ENCODE peak calls at places on chromosome 1, in ten cellular contexts. U is T-helper 1 cell; S is HEK293T; G is heart right ventricle; B is activated CD8-positive, alpha-beta memory T cell treated with anti-CD3 and anti-CD28 coated beads for 4 hours; W is amniotic epithelial cell; P is lung; I is fibroblast of gingiva; J is heart left ventricle; H is midbrain. D is an unnamed sample.

GRCh38 chr1:34846265-34846664 is 13.3 kb downstream of the SMIM12 start:
- DNase-seq in U (no peak), S (no peak), G (no peak), B (no peak), W (no peak), P (no peak), I (no peak), J (no peak), H (no peak), D (no peak)

GRCh38 chr1:85495556-85495955 is 30.6 kb upstream of the DDAH1 start:
- DNase-seq in U (no peak), S (no peak), G (no peak), B (no peak), W (peak; percentile 41), P (peak; percentile 63), I (no peak), J (no peak), H (no peak), D (peak; percentile 86)

GRCh38 chr1:3274972-3275371 is 179.5 kb upstream of the ARHGEF16 start:
- DNase-seq in U (no peak), S (no peak), G (no peak), B (no peak), W (no peak), P (no peak), I (no peak), J (no peak), H (no peak), D (peak; percentile 15)

GRCh38 chr1:100972185-100972584 is 53.4 kb downstream of the DPH5 start:
- DNase-seq in U (no peak), S (no peak), G (no peak), B (no peak), W (no peak), P (no peak), I (no peak), J (no peak), H (no peak), D (no peak)

GRCh38 chr1:232974971-232975370 is 24.6 kb downstream of the NTPCR start:
- DNase-seq in U (no peak), S (no peak), G (no peak), B (no peak), W (peak; percentile 88), P (no peak), I (peak; percentile 36), J (no peak), H (no peak), D (no peak)

GRCh38 chr1:159869607-159870006 is 7.2 kb upstream of the VSIG8 start:
- DNase-seq in U (no peak), S (no peak), G (no peak), B (no peak), W (no peak), P (no peak), I (no peak), J (no peak), H (no peak), D (no peak)

GRCh38 chr1:234926574-234927311 is 201.9 kb downstream of the TOMM20 start:
- DNase-seq in U (no peak), S (no peak), G (no peak), B (no peak), W (no peak), P (no peak), I (no peak), J (no peak), H (peak; percentile 9), D (no peak)

GRCh38 chr1:161732319-161732718 is 11.0 kb downstream of the FCRLB start:
- DNase-seq in U (no peak), S (no peak), G (no peak), B (no peak), W (no peak), P (no peak), I (no peak), J (no peak), H (no peak), D (no peak)

GRCh38 chr1:10288059-10288615 is 77.8 kb downstream of the KIF1B start:
- DNase-seq in U (no peak), S (no peak), G (no peak), B (no peak), W (no peak), P (no peak), I (no peak), J (no peak), H (no peak), D (no peak)

GRCh38 chr1:89952021-89952995 is 42.6 kb upstream of the ZNF326 start:
- DNase-seq in U (no peak), S (no peak), G (no peak), B (no peak), W (peak; percentile 63), P (no peak), I (peak; percentile 64), J (no peak), H (no peak), D (no peak)

GRCh38 chr1:56472860-56473259 is 106.5 kb downstream of the PLPP3 start:
- DNase-seq in U (no peak), S (no peak), G (no peak), B (no peak), W (no peak), P (no peak), I (no peak), J (no peak), H (peak; percentile 10), D (no peak)

GRCh38 chr1:162056043-162056442 is 13.4 kb upstream of the NOS1AP start:
- DNase-seq in U (no peak), S (peak; percentile 86), G (peak; percentile 62), B (no peak), W (peak; percentile 61), P (peak; percentile 65), I (peak; percentile 50), J (peak; percentile 61), H (peak; percentile 80), D (peak; percentile 66)

GRCh38 chr1:63705058-63705457 is 68.8 kb upstream of the ROR1 start:
- DNase-seq in U (no peak), S (no peak), G (no peak), B (no peak), W (no peak), P (no peak), I (no peak), J (no peak), H (no peak), D (no peak)

GRCh38 chr1:30572192-30572591 is 151.2 kb downstream of the MATN1 start:
- DNase-seq in U (no peak), S (no peak), G (no peak), B (no peak), W (no peak), P (no peak), I (no peak), J (no peak), H (no peak), D (no peak)

GRCh38 chr1:172499636-172500141 is 33.3 kb upstream of the SUCO start:
- DNase-seq in U (no peak), S (no peak), G (peak; percentile 6), B (no peak), W (peak; percentile 26), P (peak; percentile 49), I (no peak), J (no peak), H (no peak), D (peak; percentile 20)

GRCh38 chr1:53641481-53642214 is 97.3 kb downstream of the GLIS1 start:
- DNase-seq in U (no peak), S (no peak), G (no peak), B (no peak), W (no peak), P (no peak), I (no peak), J (no peak), H (no peak), D (no peak)

GRCh38 chr1:41355761-41356160 is 5.5 kb upstream of the FOXO6 start:
- DNase-seq in U (no peak), S (no peak), G (no peak), B (no peak), W (no peak), P (no peak), I (no peak), J (peak; percentile 6), H (no peak), D (no peak)

GRCh38 chr1:94709891-94710581 is 110.1 kb upstream of the SLC44A3 start:
- DNase-seq in U (no peak), S (no peak), G (no peak), B (no peak), W (no peak), P (no peak), I (peak; percentile 51), J (no peak), H (no peak), D (no peak)

GRCh38 chr1:113660053-113660452 is 99.2 kb downstream of the PHTF1 start:
- DNase-seq in U (no peak), S (no peak), G (no peak), B (no peak), W (no peak), P (no peak), I (no peak), J (no peak), H (peak; percentile 37), D (no peak)

GRCh38 chr1:2932671-2933350 is 88.5 kb upstream of the ACTRT2 start:
- DNase-seq in U (no peak), S (no peak), G (no peak), B (no peak), W (no peak), P (no peak), I (no peak), J (no peak), H (no peak), D (no peak)

GRCh38 chr1:116133696-116134095 is 22.5 kb downstream of the MAB21L3 start:
- DNase-seq in U (no peak), S (no peak), G (no peak), B (no peak), W (no peak), P (no peak), I (no peak), J (no peak), H (no peak), D (peak; percentile 59)

GRCh38 chr1:237927198-237927597 is 36.5 kb upstream of the ZP4 start:
- DNase-seq in U (no peak), S (no peak), G (no peak), B (no peak), W (no peak), P (no peak), I (no peak), J (no peak), H (no peak), D (no peak)

GRCh38 chr1:164369698-164370365 is 189.2 kb upstream of the PBX1 start:
- DNase-seq in U (no peak), S (no peak), G (no peak), B (no peak), W (no peak), P (no peak), I (no peak), J (peak; percentile 17), H (no peak), D (no peak)

GRCh38 chr1:210477328-210477924 is 148.7 kb downstream of the HHAT start:
- DNase-seq in U (no peak), S (no peak), G (no peak), B (no peak), W (no peak), P (no peak), I (peak; percentile 8), J (no peak), H (no peak), D (no peak)

GRCh38 chr1:89610457-89610991 is 22.4 kb upstream of the LRRC8C start:
- DNase-seq in U (peak; percentile 64), S (no peak), G (no peak), B (no peak), W (no peak), P (no peak), I (no peak), J (no peak), H (no peak), D (no peak)

GRCh38 chr1:162385280-162385623 is 3.7 kb downstream of the C1orf226 start:
- DNase-seq in U (no peak), S (no peak), G (no peak), B (no peak), W (no peak), P (no peak), I (no peak), J (no peak), H (no peak), D (no peak)

GRCh38 chr1:158095737-158096335 is 84.9 kb upstream of the CD1D start:
- DNase-seq in U (no peak), S (peak; percentile 73), G (no peak), B (no peak), W (peak; percentile 29), P (no peak), I (no peak), J (no peak), H (no peak), D (no peak)

GRCh38 chr1:223556414-223557124 is 108.9 kb downstream of the CAPN8 start:
- DNase-seq in U (no peak), S (peak; percentile 81), G (no peak), B (no peak), W (peak; percentile 8), P (peak; percentile 57), I (no peak), J (no peak), H (no peak), D (no peak)

D was measured in prostate gland.